ENCODE peak calls at places on chromosomes 7 and 10, in five cellular contexts. O, U, Y, X and S are unnamed samples.

GRCh38 chr7:30027065-30027456 is 559 bp upstream of the FKBP14 start:
- DNase-seq in X (peak), O (no peak), U (no peak), Y (peak), S (no peak)

GRCh38 chr7:84981038-84981601 is 205.7 kb downstream of the SEMA3D start:
- DNase-seq in U (no peak), Y (no peak), X (no peak), O (no peak), S (no peak)

GRCh38 chr10:14382022-14382421 is 51.3 kb upstream of the FRMD4A start:
- DNase-seq in X (peak), Y (no peak), O (no peak), U (no peak), S (no peak)

GRCh38 chr7:25238056-25238745 is 9.9 kb upstream of the NPVF start:
- DNase-seq in Y (no peak), U (no peak), O (no peak), X (no peak), S (no peak)

GRCh38 chr7:134071355-134072331 is 55.5 kb upstream of the LRGUK start:
- DNase-seq in X (no peak), O (no peak), U (no peak), Y (no peak), S (no peak)

GRCh38 chr7:33639552-33640197 is 265.7 kb upstream of the BMPER start:
- DNase-seq in O (no peak), Y (no peak), X (peak), U (no peak), S (peak)

GRCh38 chr7:130971297-130971696 is 237.3 kb upstream of the KLF14 start:
- DNase-seq in X (no peak), U (no peak), Y (no peak), O (no peak), S (no peak)

GRCh38 chr10:63738410-63738809 is 217.2 kb downstream of the REEP3 start:
- DNase-seq in U (no peak), O (no peak), X (peak), Y (no peak), S (peak)

GRCh38 chr10:6842722-6843121 is 262.6 kb upstream of the PRKCQ start:
- DNase-seq in Y (no peak), U (no peak), X (no peak), O (no peak), S (no peak)

GRCh38 chr10:7264313-7264741 is 146.5 kb downstream of the SFMBT2 start:
- DNase-seq in Y (no peak), O (no peak), X (peak), U (no peak), S (no peak)

GRCh38 chr7:15891151-15891842 is 204.8 kb upstream of the MEOX2 start:
- DNase-seq in U (no peak), O (no peak), Y (no peak), X (peak), S (peak)

GRCh38 chr10:91680521-91680920 is 47.6 kb upstream of the PPP1R3C start:
- DNase-seq in O (no peak), U (no peak), Y (no peak), X (no peak), S (no peak)

GRCh38 chr7:5214236-5214635 is 24.2 kb downstream of the WIPI2 start:
- DNase-seq in Y (no peak), X (no peak), U (no peak), O (no peak), S (no peak)

GRCh38 chr7:152081088-152081487 is 55.6 kb downstream of the GALNT11 start:
- DNase-seq in U (no peak), O (no peak), Y (no peak), X (no peak), S (no peak)

GRCh38 chr10:10397906-10398305 is 619.8 kb upstream of the CELF2 start:
- DNase-seq in O (no peak), Y (no peak), X (no peak), U (no peak), S (no peak)

GRCh38 chr7:42883950-42884349 is 27.9 kb downstream of the C7orf25 start:
- DNase-seq in Y (no peak), O (no peak), X (peak), U (no peak), S (no peak)

GRCh38 chr7:114539575-114539974 is 125.0 kb downstream of the FOXP2 start:
- DNase-seq in O (no peak), U (no peak), Y (no peak), X (peak), S (peak)

GRCh38 chr7:108413782-108414492 is 42.3 kb downstream of the NRCAM start:
- DNase-seq in Y (no peak), U (no peak), O (no peak), X (peak), S (peak)

GRCh38 chr10:11828682-11829284 is 5.6 kb downstream of the PROSER2 start:
- DNase-seq in X (no peak), U (no peak), Y (no peak), O (no peak), S (no peak)

GRCh38 chr10:58781873-58782488 is 269.3 kb downstream of the BICC1 start:
- DNase-seq in O (no peak), Y (no peak), U (no peak), X (peak), S (peak)

GRCh38 chr7:78587443-78588044 is 789.0 kb downstream of the PHTF2 start:
- DNase-seq in X (peak), U (no peak), O (no peak), Y (no peak), S (peak)

GRCh38 chr7:7237201-7237977 is 55.0 kb downstream of the C1GALT1 start:
- DNase-seq in O (no peak), U (no peak), Y (no peak), X (no peak), S (no peak)

GRCh38 chr7:107180378-107180777 is 11.6 kb downstream of the HBP1 start:
- DNase-seq in X (peak), U (no peak), O (no peak), Y (peak), S (peak)

GRCh38 chr10:24694086-24694485 is 29.6 kb downstream of the ARHGAP21 start:
- DNase-seq in U (no peak), Y (no peak), X (no peak), O (no peak), S (no peak)

GRCh38 chr10:78804356-78805032 is 264.3 kb upstream of the ZMIZ1 start:
- DNase-seq in U (no peak), O (no peak), Y (no peak), X (no peak), S (peak)

GRCh38 chr7:50867048-50867383 is 84.3 kb upstream of the GRB10 start:
- DNase-seq in X (no peak), U (no peak), O (no peak), Y (no peak), S (no peak)

GRCh38 chr7:125279956-125280355 is 350.3 kb upstream of the POT1 start:
- DNase-seq in X (no peak), O (no peak), Y (no peak), U (no peak), S (no peak)

GRCh38 chr7:27606270-27607209 is 56.1 kb downstream of the HIBADH start:
- DNase-seq in U (no peak), Y (no peak), X (peak), O (no peak), S (peak)

GRCh38 chr10:72029414-72029813 is 58.9 kb downstream of the SPOCK2 start:
- DNase-seq in O (no peak), Y (no peak), U (no peak), X (no peak), S (no peak)

GRCh38 chr10:12533151-12533550 is 183.8 kb downstream of the CAMK1D start:
- DNase-seq in O (no peak), U (no peak), X (no peak), Y (no peak), S (peak)

GRCh38 chr10:4127518-4128315 is 342.7 kb upstream of the KLF6 start:
- DNase-seq in Y (no peak), X (no peak), U (no peak), O (no peak), S (no peak)